ENCODE peak calls at places on chromosome X, in nine cellular contexts. V is hepatocyte, R is IMR-90, I is foreskin fibroblast, S is body of pancreas, W is fibroblast of mammary gland, U is glutamatergic neuron, N is stomach, O is natural killer cell. G is an unnamed sample.

GRCh38 chrX:20412871-20413486 is 146.3 kb upstream of the RPS6KA3 start:
- DNase-seq in V (no peak), R (no peak), I (no peak), S (no peak), W (no peak), U (no peak), N (peak), O (peak), G (no peak)

GRCh38 chrX:120450163-120450562 is 18.9 kb downstream of the LAMP2 start:
- DNase-seq in V (no peak), R (no peak), I (no peak), S (no peak), W (no peak), U (no peak), N (no peak), O (no peak), G (no peak)

GRCh38 chrX:52574416-52575275 is 57.8 kb upstream of the XAGE1B start:
- DNase-seq in V (peak), R (peak), I (peak), S (peak), W (peak), U (peak), N (no peak), O (no peak), G (peak)

GRCh38 chrX:75301060-75301459 is 27.2 kb downstream of the UPRT start:
- DNase-seq in V (no peak), R (peak), I (no peak), S (no peak), W (no peak), U (no peak), N (no peak), O (no peak), G (no peak)

GRCh38 chrX:11546917-11547316 is 118.8 kb downstream of the ARHGAP6 start:
- DNase-seq in V (no peak), R (no peak), I (no peak), S (no peak), W (no peak), U (no peak), N (no peak), O (no peak), G (no peak)

GRCh38 chrX:63363788-63364187 is 12.7 kb upstream of the SPIN4 start:
- DNase-seq in V (no peak), R (no peak), I (no peak), S (no peak), W (no peak), U (no peak), N (no peak), O (no peak), G (no peak)

GRCh38 chrX:150226223-150226965 is 136.7 kb upstream of the MAMLD1 start:
- DNase-seq in V (no peak), R (no peak), I (no peak), S (no peak), W (no peak), U (no peak), N (no peak), O (no peak), G (no peak)

GRCh38 chrX:55326985-55327384 is 62.3 kb upstream of the PAGE3 start:
- DNase-seq in V (no peak), R (no peak), I (no peak), S (no peak), W (no peak), U (no peak), N (no peak), O (no peak), G (no peak)

GRCh38 chrX:65667503-65668355 is at the start of gene MSN:
- DNase-seq in V (peak), R (peak), I (peak), S (peak), W (peak), U (peak), N (peak), O (peak), G (no peak)

GRCh38 chrX:80216086-80216485 is 201.5 kb downstream of the TBX22 start:
- DNase-seq in V (no peak), R (no peak), I (no peak), S (no peak), W (peak), U (no peak), N (no peak), O (no peak), G (no peak)

GRCh38 chrX:139826065-139827044 is 106.5 kb downstream of the ATP11C start:
- DNase-seq in V (no peak), R (peak), I (no peak), S (no peak), W (peak), U (no peak), N (no peak), O (no peak), G (peak)

GRCh38 chrX:102712967-102713677 is 874 bp downstream of the GPRASP2 start:
- DNase-seq in V (peak), R (peak), I (peak), S (peak), W (peak), U (peak), N (peak), O (no peak), G (no peak)

GRCh38 chrX:29661290-29661689 is 554.1 kb upstream of the MAGEB2 start:
- DNase-seq in V (no peak), R (peak), I (peak), S (no peak), W (peak), U (no peak), N (no peak), O (no peak), G (no peak)

GRCh38 chrX:116317409-116317808 is 119.0 kb upstream of the SLC6A14 start:
- DNase-seq in V (peak), R (no peak), I (no peak), S (no peak), W (peak), U (peak), N (peak), O (no peak), G (peak)

GRCh38 chrX:31356501-31357263 is 284.8 kb upstream of the FTHL17 start:
- DNase-seq in V (no peak), R (no peak), I (no peak), S (no peak), W (no peak), U (no peak), N (no peak), O (no peak), G (no peak)

GRCh38 chrX:41475166-41475565 is 28.0 kb downstream of the NYX start:
- DNase-seq in V (no peak), R (no peak), I (no peak), S (no peak), W (no peak), U (no peak), N (no peak), O (no peak), G (no peak)

GRCh38 chrX:133454525-133455323 is 39.4 kb upstream of the GPC4 start:
- DNase-seq in V (no peak), R (no peak), I (no peak), S (no peak), W (no peak), U (no peak), N (no peak), O (no peak), G (no peak)

GRCh38 chrX:50168305-50168704 is 32.5 kb downstream of the AKAP4 start:
- DNase-seq in V (no peak), R (peak), I (no peak), S (no peak), W (peak), U (no peak), N (no peak), O (no peak), G (no peak)

GRCh38 chrX:103687073-103687695 is 685 bp upstream of the MORF4L2 start:
- DNase-seq in V (peak), R (peak), I (peak), S (peak), W (no peak), U (peak), N (peak), O (peak), G (peak)

GRCh38 chrX:41596586-41596985 is 92.2 kb upstream of the GPR34 start:
- DNase-seq in V (no peak), R (peak), I (no peak), S (no peak), W (peak), U (no peak), N (no peak), O (no peak), G (no peak)

GRCh38 chrX:47558436-47558835 is 2.6 kb upstream of the ARAF start:
- DNase-seq in V (no peak), R (no peak), I (no peak), S (no peak), W (no peak), U (no peak), N (no peak), O (no peak), G (no peak)

GRCh38 chrX:133958997-133959688 is 26.3 kb downstream of the GPC3 start:
- DNase-seq in V (no peak), R (no peak), I (no peak), S (no peak), W (peak), U (no peak), N (no peak), O (no peak), G (no peak)

GRCh38 chrX:21479695-21480280 is 105.6 kb downstream of the CNKSR2 start:
- DNase-seq in V (peak), R (peak), I (peak), S (no peak), W (peak), U (no peak), N (no peak), O (no peak), G (peak)

GRCh38 chrX:119236599-119237525 is 777 bp downstream of the PGRMC1 start:
- DNase-seq in V (peak), R (peak), I (peak), S (peak), W (peak), U (peak), N (peak), O (no peak), G (no peak)

GRCh38 chrX:25755179-25755578 is 383.0 kb upstream of the MAGEB18 start:
- DNase-seq in V (no peak), R (no peak), I (no peak), S (no peak), W (no peak), U (no peak), N (no peak), O (no peak), G (no peak)

GRCh38 chrX:21972721-21973120 is 32.2 kb downstream of the SMS start:
- DNase-seq in V (no peak), R (peak), I (no peak), S (no peak), W (peak), U (no peak), N (no peak), O (no peak), G (no peak)

GRCh38 chrX:136711147-136711546 is 63.2 kb downstream of the CD40LG start:
- DNase-seq in V (peak), R (peak), I (no peak), S (no peak), W (peak), U (peak), N (peak), O (no peak), G (peak)

GRCh38 chrX:80335062-80335830 is 85.0 kb upstream of the TENT5D start:
- DNase-seq in V (peak), R (no peak), I (no peak), S (peak), W (peak), U (peak), N (peak), O (no peak), G (no peak)

GRCh38 chrX:48520976-48521352 is 644 bp upstream of the EBP start:
- DNase-seq in V (no peak), R (no peak), I (no peak), S (no peak), W (no peak), U (no peak), N (no peak), O (no peak), G (no peak)

GRCh38 chrX:136679581-136679980 is 31.6 kb downstream of the CD40LG start:
- DNase-seq in V (no peak), R (no peak), I (no peak), S (no peak), W (no peak), U (no peak), N (no peak), O (no peak), G (no peak)

GRCh38 chrX:77617206-77617605 is 168.8 kb downstream of the ATRX start:
- DNase-seq in V (no peak), R (no peak), I (no peak), S (no peak), W (no peak), U (no peak), N (no peak), O (no peak), G (no peak)

GRCh38 chrX:129631850-129632249 is 22.9 kb downstream of the APLN start:
- DNase-seq in V (no peak), R (no peak), I (no peak), S (no peak), W (no peak), U (no peak), N (no peak), O (no peak), G (no peak)
- TF ChIP-seq CTCF in V (no peak), R (no peak), I (no peak), S (no peak), W (no peak), U (no peak), N (no peak), O (no peak), G (no peak)

DNA sequence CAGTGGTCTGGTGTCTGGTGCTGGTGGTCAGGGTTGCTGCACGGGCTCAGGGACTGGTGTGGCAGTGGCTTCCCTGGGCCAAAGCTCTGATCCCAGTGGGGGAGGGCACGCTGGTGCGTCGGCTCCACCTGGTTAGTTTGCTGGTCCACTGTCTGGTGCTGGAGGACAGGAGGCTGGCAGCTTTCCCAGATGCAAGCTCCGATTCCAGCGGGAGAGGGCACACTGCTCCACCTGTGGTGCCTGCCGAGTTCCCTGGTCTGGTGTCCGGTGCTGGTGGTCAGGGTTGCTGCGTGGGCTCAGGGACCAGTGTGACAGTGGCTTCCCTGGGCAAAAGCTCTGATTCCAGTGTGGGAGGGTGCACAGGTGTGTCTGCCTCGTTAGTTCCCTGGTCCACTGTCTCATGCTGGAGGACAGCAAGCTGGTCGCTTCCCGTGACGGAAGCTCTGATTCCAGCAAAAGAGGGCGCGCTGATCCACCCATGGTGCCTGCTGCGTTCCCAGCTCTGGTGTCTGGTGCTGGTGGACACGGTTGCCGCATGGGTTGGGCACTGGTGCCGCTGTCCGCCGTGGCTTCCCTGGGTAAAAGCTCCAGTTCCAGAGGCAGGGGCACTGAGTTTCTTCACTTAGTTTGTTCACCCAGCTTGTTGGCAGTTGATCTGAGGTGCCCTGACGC is 5.8 kb downstream of the VMA21 start:
- DNase-seq in V (no peak), R (no peak), I (no peak), S (peak), W (no peak), U (no peak), N (peak), O (no peak), G (no peak)
- TF ChIP-seq CTCF in V (no peak), R (no peak), I (no peak), S (peak), W (no peak), U (no peak), N (no peak), O (no peak), G (no peak)

DNA sequence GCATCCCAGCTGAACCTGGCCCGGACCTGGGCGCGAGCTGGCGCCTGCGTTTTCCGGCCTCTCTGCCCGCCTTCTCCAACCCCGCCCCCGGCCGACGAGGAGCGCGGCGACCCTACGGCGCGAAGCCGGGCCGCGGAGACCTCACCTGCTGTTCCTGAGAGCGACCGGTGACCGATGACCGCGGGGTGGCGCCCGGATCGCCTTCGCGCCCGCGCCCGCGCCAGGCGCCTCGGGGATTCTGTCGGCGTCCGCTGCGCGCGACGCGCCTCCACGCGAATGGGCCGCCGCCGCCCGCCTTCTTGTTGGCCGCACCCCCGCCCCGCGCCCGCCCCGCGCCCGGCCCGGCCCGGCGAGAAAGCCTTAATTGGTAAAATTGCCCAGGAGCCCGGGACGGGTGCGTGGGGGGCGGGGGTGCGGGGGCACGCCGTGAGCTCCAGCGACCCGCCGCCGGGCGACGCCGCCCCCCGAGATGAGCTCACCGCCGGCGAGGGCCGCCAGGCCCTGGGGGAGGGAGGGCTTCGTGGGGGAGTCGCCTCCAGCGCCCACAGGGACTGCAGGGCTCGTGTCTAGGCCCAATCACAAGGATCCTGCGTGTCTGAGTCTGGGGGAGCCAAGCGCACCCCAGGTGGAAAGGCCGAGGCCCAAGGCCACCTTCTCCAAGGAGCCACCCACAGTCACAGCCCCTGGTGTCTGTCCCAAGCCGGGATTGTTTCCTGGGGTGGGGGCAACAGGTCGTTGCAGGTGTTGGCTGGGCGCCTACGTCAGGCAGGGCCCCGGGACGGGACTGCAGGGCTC is at the start of gene FLNA:
- DNase-seq in V (peak), R (no peak), I (no peak), S (peak), W (no peak), U (peak), N (peak), O (peak), G (no peak)
- TF ChIP-seq CTCF in V (peak), R (peak), I (no peak), S (peak), W (no peak), U (no peak), N (no peak), O (no peak), G (no peak)

GRCh38 chrX:39652336-39652735 is 445.4 kb downstream of the BCOR start:
- DNase-seq in V (no peak), R (peak), I (no peak), S (no peak), W (peak), U (no peak), N (no peak), O (no peak), G (no peak)
- TF ChIP-seq CTCF in V (peak), R (peak), I (peak), S (peak), W (peak), U (no peak), N (no peak), O (no peak), G (peak)

GRCh38 chrX:131792356-131792749 is 230.7 kb upstream of the STK26 start:
- DNase-seq in V (no peak), R (peak), I (no peak), S (no peak), W (peak), U (no peak), N (peak), O (no peak), G (peak)
- TF ChIP-seq CTCF in V (no peak), R (peak), I (no peak), S (peak), W (peak), U (no peak), N (no peak), O (no peak), G (peak)

GRCh38 chrX:13223868-13224555 is 95.8 kb downstream of the ATXN3L start:
- DNase-seq in V (peak), R (peak), I (peak), S (peak), W (peak), U (no peak), N (no peak), O (no peak), G (peak)
- TF ChIP-seq CTCF in V (no peak), R (no peak), I (no peak), S (no peak), W (peak), U (no peak), N (no peak), O (no peak), G (no peak)

DNA sequence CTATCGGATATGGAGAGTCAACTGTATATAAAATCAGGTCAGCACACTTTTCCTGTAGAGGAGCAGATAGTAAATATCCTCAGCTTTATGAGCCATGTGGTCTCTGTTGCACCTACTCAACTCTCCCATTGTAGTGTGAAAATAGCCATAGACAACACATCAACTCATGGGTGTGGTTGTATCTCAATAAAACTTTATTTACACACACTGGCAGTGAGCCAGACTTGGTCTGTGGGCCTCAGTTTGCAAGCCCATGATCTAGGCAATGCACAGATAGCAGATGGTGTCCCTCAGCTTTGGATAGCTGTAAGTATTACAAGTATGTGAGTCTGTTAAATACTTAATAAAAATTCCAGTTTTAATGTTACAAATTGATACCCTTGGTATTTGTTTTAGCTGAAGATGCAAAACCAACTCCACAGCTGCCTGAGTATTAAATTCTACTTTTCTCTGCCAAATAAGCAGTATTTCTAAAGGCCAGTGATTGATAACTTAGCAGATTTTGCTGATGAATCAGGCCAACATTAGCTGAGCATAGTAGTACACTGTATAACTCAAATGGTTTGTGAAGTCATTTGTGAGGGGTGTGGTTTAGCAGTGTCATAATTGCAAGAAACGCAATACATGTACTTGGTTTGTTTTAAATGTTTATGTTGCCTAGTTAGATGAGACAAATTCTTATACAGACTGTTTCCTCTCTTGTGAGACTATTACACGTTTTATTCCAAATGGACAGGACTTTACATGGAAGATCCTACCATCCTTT is 87.2 kb downstream of the GPR143 start:
- DNase-seq in V (no peak), R (peak), I (no peak), S (no peak), W (peak), U (no peak), N (no peak), O (no peak), G (no peak)
- TF ChIP-seq CTCF in V (no peak), R (no peak), I (no peak), S (no peak), W (no peak), U (no peak), N (no peak), O (no peak), G (no peak)

GRCh38 chrX:108541286-108541685 is 101.6 kb downstream of the COL4A5 start:
- DNase-seq in V (no peak), R (no peak), I (no peak), S (no peak), W (no peak), U (no peak), N (no peak), O (no peak), G (no peak)
- TF ChIP-seq CTCF in V (no peak), R (no peak), I (no peak), S (no peak), W (no peak), U (no peak), N (no peak), O (no peak), G (no peak)